ENCODE peak calls at places on chromosomes 5 and 9, in five cellular contexts. M is activated gamma-delta T cell treated with Interleukin-2 at 50 U/mL for 16 hours, J is hepatocyte, Y is psoas muscle, O is A172. Z is an unnamed sample.

GRCh38 chr5:158431369-158432029 is 572.6 kb upstream of the CLINT1 start:
- DNase-seq in Y (no peak), J (no peak), M (no peak), O (no peak), Z (no peak)

GRCh38 chr9:123453904-123454321 is 97.9 kb downstream of the CRB2 start:
- DNase-seq in J (no peak), Y (no peak), O (no peak), M (no peak), Z (no peak)

GRCh38 chr5:54981928-54982327 is 3.5 kb downstream of the ESM1 start:
- DNase-seq in Y (no peak), J (no peak), M (no peak), O (no peak), Z (no peak)

GRCh38 chr5:58042933-58043606 is 416.8 kb downstream of the PLK2 start:
- DNase-seq in M (no peak), Y (no peak), O (no peak), J (peak), Z (peak)

GRCh38 chr5:87705876-87706275 is 293.1 kb upstream of the CCNH start:
- DNase-seq in M (no peak), O (no peak), J (no peak), Y (no peak), Z (no peak)

GRCh38 chr9:3865373-3865772 is 339.6 kb upstream of the RFX3 start:
- DNase-seq in O (no peak), J (no peak), Y (no peak), M (no peak), Z (no peak)

GRCh38 chr5:124377386-124377785 is 369.1 kb downstream of the ZNF608 start:
- DNase-seq in J (no peak), O (no peak), Y (no peak), M (no peak), Z (no peak)

GRCh38 chr9:20683351-20684034 is 566 bp upstream of the FOCAD start:
- DNase-seq in M (peak), J (peak), O (peak), Y (peak), Z (peak)

GRCh38 chr9:133527444-133527920 is 2.7 kb upstream of the MYMK start:
- DNase-seq in M (no peak), O (no peak), J (peak), Y (peak), Z (no peak)

GRCh38 chr9:78064075-78064474 is 32.5 kb upstream of the GNAQ start:
- DNase-seq in O (no peak), J (no peak), M (no peak), Y (no peak), Z (no peak)

GRCh38 chr5:121630402-121630801 is 221.3 kb upstream of the FTMT start:
- DNase-seq in Y (no peak), O (no peak), M (no peak), J (peak), Z (no peak)

GRCh38 chr9:106697799-106698591 is 165.0 kb upstream of the ZNF462 start:
- DNase-seq in M (no peak), O (peak), J (peak), Y (peak), Z (no peak)

GRCh38 chr9:111752455-111752854 is 42.3 kb downstream of the SHOC1 start:
- DNase-seq in O (no peak), M (no peak), J (no peak), Y (no peak), Z (no peak)

GRCh38 chr5:81428446-81428845 is 34.5 kb upstream of the ACOT12 start:
- DNase-seq in Y (no peak), J (no peak), M (no peak), O (no peak), Z (no peak)

GRCh38 chr9:5230554-5230953 is 665 bp upstream of the INSL4 start:
- DNase-seq in O (no peak), Y (no peak), J (no peak), M (no peak), Z (peak)

GRCh38 chr5:135599421-135600140 is 20.8 kb upstream of the CXCL14 start:
- DNase-seq in Y (no peak), O (no peak), J (no peak), M (no peak), Z (no peak)

GRCh38 chr9:15142903-15143534 is 164.0 kb downstream of the TTC39B start:
- DNase-seq in M (no peak), Y (no peak), J (peak), O (no peak), Z (peak)

GRCh38 chr5:93349613-93350012 is 231.4 kb downstream of the NR2F1-AS1 start:
- DNase-seq in M (no peak), J (no peak), O (peak), Y (no peak), Z (no peak)

GRCh38 chr5:123610209-123610608 is 98.2 kb downstream of the CSNK1G3 start:
- DNase-seq in Y (no peak), M (no peak), J (peak), O (no peak), Z (no peak)

GRCh38 chr5:114418546-114419388 is 56.9 kb downstream of the KCNN2 start:
- DNase-seq in O (no peak), M (no peak), Y (no peak), J (no peak), Z (no peak)

GRCh38 chr9:137703842-137704508 is 85.2 kb downstream of the EHMT1 start:
- DNase-seq in M (no peak), J (no peak), Y (no peak), O (no peak), Z (no peak)

GRCh38 chr5:96013254-96013653 is 51.6 kb upstream of the ELL2 start:
- DNase-seq in J (no peak), M (no peak), Y (no peak), O (no peak), Z (no peak)

GRCh38 chr5:132905938-132906337 is 32.5 kb downstream of the LEAP2 start:
- DNase-seq in O (no peak), Y (no peak), J (peak), M (no peak), Z (peak)

GRCh38 chr5:69134126-69134525 is 32.8 kb upstream of the CCNB1 start:
- DNase-seq in Y (no peak), M (no peak), O (no peak), J (no peak), Z (no peak)

GRCh38 chr5:103464801-103465484 is 97.6 kb downstream of the NUDT12 start:
- DNase-seq in J (no peak), M (no peak), Y (no peak), O (no peak), Z (no peak)

GRCh38 chr5:160289721-160290120 is 22.6 kb downstream of the CCNJL start:
- DNase-seq in J (no peak), M (no peak), Y (no peak), O (no peak), Z (no peak)

GRCh38 chr5:21802869-21803490 is 1050.2 kb downstream of the CDH12 start:
- DNase-seq in O (peak), M (no peak), Y (no peak), J (peak), Z (peak)

GRCh38 chr5:1521671-1522600 is 1.8 kb downstream of the LPCAT1 start:
- DNase-seq in O (peak), M (peak), Y (peak), J (peak), Z (no peak)

GRCh38 chr9:127667906-127668305 is 38.9 kb upstream of the CFAP157 start:
- DNase-seq in O (no peak), J (no peak), M (no peak), Y (no peak), Z (no peak)

GRCh38 chr9:126752376-126752775 is 52.5 kb upstream of the ZBTB43 start:
- DNase-seq in Y (no peak), J (peak), M (no peak), O (peak), Z (no peak)

GRCh38 chr9:108842610-108843295 is 13.0 kb downstream of the ACTL7B start:
- DNase-seq in J (no peak), Y (no peak), O (no peak), M (no peak), Z (no peak)

GRCh38 chr9:9133526-9133925 is 1333.9 kb upstream of the DMAC1 start:
- DNase-seq in J (no peak), O (no peak), M (no peak), Y (no peak), Z (no peak)

GRCh38 chr5:19555436-19555835 is 432.6 kb downstream of the CDH18 start:
- DNase-seq in O (no peak), J (no peak), Y (no peak), M (no peak), Z (no peak)

GRCh38 chr9:132577119-132577518 is 5.3 kb upstream of the BARHL1 start:
- DNase-seq in M (no peak), J (no peak), Y (no peak), O (no peak), Z (no peak)

GRCh38 chr5:134263801-134264200 is 37.9 kb upstream of the PPP2CA start:
- DNase-seq in Y (no peak), M (no peak), J (no peak), O (no peak), Z (no peak)